ENCODE peak calls at places on chromosome 2, in six cellular contexts. One of them, this sample, is unnamed.

GRCh38 chr2:68747413-68747812 is 12.8 kb downstream of the ARHGAP25 start:
- DNase-seq in KBM-7: no peak
- DNase-seq in kidney glomerular epithelial cell: no peak
- DNase-seq in ELF-1: no peak
- DNase-seq in activated naive CD4-positive, alpha-beta T cell treated with anti-CD3 and anti-CD28 coated beads for 36 hours: no peak
- DNase-seq in cardiac fibroblast: no peak
- DNase-seq in this sample: no peak

GRCh38 chr2:109356251-109357035 is 227.4 kb downstream of the SH3RF3 start:
- DNase-seq in ELF-1: no peak
- DNase-seq in kidney glomerular epithelial cell: no peak
- DNase-seq in activated naive CD4-positive, alpha-beta T cell treated with anti-CD3 and anti-CD28 coated beads for 36 hours: no peak
- DNase-seq in KBM-7: no peak
- DNase-seq in cardiac fibroblast: no peak
- DNase-seq in this sample: no peak

GRCh38 chr2:164803772-164804466 is 37.7 kb downstream of the COBLL1 start:
- DNase-seq in activated naive CD4-positive, alpha-beta T cell treated with anti-CD3 and anti-CD28 coated beads for 36 hours: no peak
- DNase-seq in kidney glomerular epithelial cell: no peak
- DNase-seq in ELF-1: no peak
- DNase-seq in KBM-7: no peak
- DNase-seq in cardiac fibroblast: peak; percentile 15
- DNase-seq in this sample: peak; percentile 61

GRCh38 chr2:82128051-82128450 is 1823.5 kb upstream of the LRRTM1 start:
- DNase-seq in ELF-1: no peak
- DNase-seq in cardiac fibroblast: no peak
- DNase-seq in kidney glomerular epithelial cell: no peak
- DNase-seq in activated naive CD4-positive, alpha-beta T cell treated with anti-CD3 and anti-CD28 coated beads for 36 hours: no peak
- DNase-seq in KBM-7: no peak
- DNase-seq in this sample: no peak

GRCh38 chr2:109703076-109703475 is 88.9 kb downstream of the SOWAHC start:
- DNase-seq in KBM-7: no peak
- DNase-seq in kidney glomerular epithelial cell: no peak
- DNase-seq in cardiac fibroblast: peak; percentile 33
- DNase-seq in activated naive CD4-positive, alpha-beta T cell treated with anti-CD3 and anti-CD28 coated beads for 36 hours: no peak
- DNase-seq in ELF-1: no peak
- DNase-seq in this sample: no peak

GRCh38 chr2:25838152-25838756 is 40.0 kb downstream of the ASXL2 start:
- DNase-seq in ELF-1: no peak
- DNase-seq in kidney glomerular epithelial cell: no peak
- DNase-seq in activated naive CD4-positive, alpha-beta T cell treated with anti-CD3 and anti-CD28 coated beads for 36 hours: no peak
- DNase-seq in cardiac fibroblast: no peak
- DNase-seq in KBM-7: no peak
- DNase-seq in this sample: no peak

GRCh38 chr2:173148520-173148919 is 72.9 kb downstream of the MAP3K20 start:
- DNase-seq in KBM-7: peak; percentile 12
- DNase-seq in kidney glomerular epithelial cell: no peak
- DNase-seq in ELF-1: no peak
- DNase-seq in cardiac fibroblast: peak; percentile 57
- DNase-seq in activated naive CD4-positive, alpha-beta T cell treated with anti-CD3 and anti-CD28 coated beads for 36 hours: no peak
- DNase-seq in this sample: no peak

GRCh38 chr2:174337337-174338154 is 2.8 kb downstream of the SP9 start:
- DNase-seq in cardiac fibroblast: no peak
- DNase-seq in activated naive CD4-positive, alpha-beta T cell treated with anti-CD3 and anti-CD28 coated beads for 36 hours: peak; percentile 35
- DNase-seq in kidney glomerular epithelial cell: no peak
- DNase-seq in ELF-1: peak; percentile 71
- DNase-seq in KBM-7: peak; percentile 85
- DNase-seq in this sample: no peak

GRCh38 chr2:120847700-120848321 is 112.1 kb downstream of the GLI2 start:
- DNase-seq in cardiac fibroblast: no peak
- DNase-seq in activated naive CD4-positive, alpha-beta T cell treated with anti-CD3 and anti-CD28 coated beads for 36 hours: no peak
- DNase-seq in kidney glomerular epithelial cell: no peak
- DNase-seq in KBM-7: no peak
- DNase-seq in ELF-1: no peak
- DNase-seq in this sample: no peak

GRCh38 chr2:48247171-48247570 is 282.8 kb upstream of the STON1 start:
- DNase-seq in KBM-7: no peak
- DNase-seq in cardiac fibroblast: no peak
- DNase-seq in activated naive CD4-positive, alpha-beta T cell treated with anti-CD3 and anti-CD28 coated beads for 36 hours: no peak
- DNase-seq in kidney glomerular epithelial cell: no peak
- DNase-seq in ELF-1: no peak
- DNase-seq in this sample: no peak

GRCh38 chr2:160482673-160483072 is 10.9 kb downstream of the RBMS1 start:
- DNase-seq in activated naive CD4-positive, alpha-beta T cell treated with anti-CD3 and anti-CD28 coated beads for 36 hours: peak; percentile 46
- DNase-seq in kidney glomerular epithelial cell: no peak
- DNase-seq in ELF-1: no peak
- DNase-seq in cardiac fibroblast: no peak
- DNase-seq in KBM-7: no peak
- DNase-seq in this sample: no peak

GRCh38 chr2:238691596-238692491 is 156.0 kb upstream of the TWIST2 start:
- DNase-seq in cardiac fibroblast: no peak
- DNase-seq in ELF-1: no peak
- DNase-seq in KBM-7: no peak
- DNase-seq in kidney glomerular epithelial cell: no peak
- DNase-seq in activated naive CD4-positive, alpha-beta T cell treated with anti-CD3 and anti-CD28 coated beads for 36 hours: no peak
- DNase-seq in this sample: no peak

GRCh38 chr2:11180653-11181052 is 25.4 kb downstream of the SLC66A3 start:
- DNase-seq in kidney glomerular epithelial cell: no peak
- DNase-seq in KBM-7: no peak
- DNase-seq in activated naive CD4-positive, alpha-beta T cell treated with anti-CD3 and anti-CD28 coated beads for 36 hours: no peak
- DNase-seq in ELF-1: no peak
- DNase-seq in cardiac fibroblast: no peak
- DNase-seq in this sample: no peak

GRCh38 chr2:68900496-68901198 is 29.4 kb upstream of the BMP10 start:
- DNase-seq in kidney glomerular epithelial cell: no peak
- DNase-seq in KBM-7: no peak
- DNase-seq in activated naive CD4-positive, alpha-beta T cell treated with anti-CD3 and anti-CD28 coated beads for 36 hours: no peak
- DNase-seq in cardiac fibroblast: no peak
- DNase-seq in ELF-1: no peak
- DNase-seq in this sample: no peak

GRCh38 chr2:54665436-54665856 is 58.0 kb upstream of the EML6 start:
- DNase-seq in ELF-1: peak; percentile 78
- DNase-seq in cardiac fibroblast: peak; percentile 76
- DNase-seq in kidney glomerular epithelial cell: peak; percentile 20
- DNase-seq in activated naive CD4-positive, alpha-beta T cell treated with anti-CD3 and anti-CD28 coated beads for 36 hours: peak; percentile 73
- DNase-seq in KBM-7: peak; percentile 73
- DNase-seq in this sample: peak; percentile 55

GRCh38 chr2:114127372-114127771 is 237.5 kb downstream of the ACTR3 start:
- DNase-seq in kidney glomerular epithelial cell: no peak
- DNase-seq in KBM-7: no peak
- DNase-seq in activated naive CD4-positive, alpha-beta T cell treated with anti-CD3 and anti-CD28 coated beads for 36 hours: no peak
- DNase-seq in cardiac fibroblast: no peak
- DNase-seq in ELF-1: no peak
- DNase-seq in this sample: peak; percentile 32

GRCh38 chr2:212640428-212640827 is 101.8 kb upstream of the ERBB4 start:
- DNase-seq in activated naive CD4-positive, alpha-beta T cell treated with anti-CD3 and anti-CD28 coated beads for 36 hours: no peak
- DNase-seq in KBM-7: no peak
- DNase-seq in cardiac fibroblast: no peak
- DNase-seq in kidney glomerular epithelial cell: no peak
- DNase-seq in ELF-1: no peak
- DNase-seq in this sample: no peak

GRCh38 chr2:3451926-3452671 is 67.2 kb downstream of the ADI1 start:
- DNase-seq in KBM-7: no peak
- DNase-seq in kidney glomerular epithelial cell: no peak
- DNase-seq in cardiac fibroblast: no peak
- DNase-seq in activated naive CD4-positive, alpha-beta T cell treated with anti-CD3 and anti-CD28 coated beads for 36 hours: no peak
- DNase-seq in ELF-1: peak; percentile 43
- DNase-seq in this sample: no peak

GRCh38 chr2:148209598-148209997 is 188.7 kb downstream of the MBD5 start:
- DNase-seq in cardiac fibroblast: peak; percentile 2
- DNase-seq in KBM-7: peak; percentile 43
- DNase-seq in kidney glomerular epithelial cell: no peak
- DNase-seq in ELF-1: peak; percentile 21
- DNase-seq in activated naive CD4-positive, alpha-beta T cell treated with anti-CD3 and anti-CD28 coated beads for 36 hours: peak; percentile 38
- DNase-seq in this sample: peak; percentile 7

GRCh38 chr2:14292964-14293363 is 339.6 kb upstream of the LRATD1 start:
- DNase-seq in activated naive CD4-positive, alpha-beta T cell treated with anti-CD3 and anti-CD28 coated beads for 36 hours: no peak
- DNase-seq in KBM-7: no peak
- DNase-seq in kidney glomerular epithelial cell: no peak
- DNase-seq in cardiac fibroblast: no peak
- DNase-seq in ELF-1: no peak
- DNase-seq in this sample: no peak

GRCh38 chr2:74498500-74499268 is 719 bp downstream of the LBX2 start:
- DNase-seq in KBM-7: no peak
- DNase-seq in cardiac fibroblast: no peak
- DNase-seq in activated naive CD4-positive, alpha-beta T cell treated with anti-CD3 and anti-CD28 coated beads for 36 hours: peak; percentile 45
- DNase-seq in kidney glomerular epithelial cell: no peak
- DNase-seq in ELF-1: peak; percentile 89
- DNase-seq in this sample: peak; percentile 75

GRCh38 chr2:135424849-135425248 is 106.2 kb downstream of the ZRANB3 start:
- DNase-seq in cardiac fibroblast: no peak
- DNase-seq in KBM-7: no peak
- DNase-seq in kidney glomerular epithelial cell: no peak
- DNase-seq in ELF-1: no peak
- DNase-seq in activated naive CD4-positive, alpha-beta T cell treated with anti-CD3 and anti-CD28 coated beads for 36 hours: no peak
- DNase-seq in this sample: no peak

GRCh38 chr2:85468704-85469349 is 50.3 kb downstream of the SH2D6 start:
- DNase-seq in kidney glomerular epithelial cell: peak; percentile 98
- DNase-seq in activated naive CD4-positive, alpha-beta T cell treated with anti-CD3 and anti-CD28 coated beads for 36 hours: no peak
- DNase-seq in cardiac fibroblast: peak; percentile 72
- DNase-seq in KBM-7: no peak
- DNase-seq in ELF-1: peak; percentile 91
- DNase-seq in this sample: no peak

GRCh38 chr2:205494856-205495255 is 187.4 kb upstream of the NRP2 start:
- DNase-seq in activated naive CD4-positive, alpha-beta T cell treated with anti-CD3 and anti-CD28 coated beads for 36 hours: no peak
- DNase-seq in cardiac fibroblast: no peak
- DNase-seq in KBM-7: no peak
- DNase-seq in kidney glomerular epithelial cell: no peak
- DNase-seq in ELF-1: no peak
- DNase-seq in this sample: no peak

GRCh38 chr2:74735009-74735408 is 81.0 kb downstream of the SEMA4F start:
- DNase-seq in ELF-1: no peak
- DNase-seq in kidney glomerular epithelial cell: no peak
- DNase-seq in cardiac fibroblast: no peak
- DNase-seq in activated naive CD4-positive, alpha-beta T cell treated with anti-CD3 and anti-CD28 coated beads for 36 hours: no peak
- DNase-seq in KBM-7: no peak
- DNase-seq in this sample: peak; percentile 31

GRCh38 chr2:4420032-4420431 is 716.7 kb downstream of the DCDC2C start:
- DNase-seq in cardiac fibroblast: no peak
- DNase-seq in kidney glomerular epithelial cell: no peak
- DNase-seq in activated naive CD4-positive, alpha-beta T cell treated with anti-CD3 and anti-CD28 coated beads for 36 hours: no peak
- DNase-seq in KBM-7: no peak
- DNase-seq in ELF-1: no peak
- DNase-seq in this sample: no peak

GRCh38 chr2:199019898-199020507 is 437.7 kb downstream of the SATB2 start:
- DNase-seq in ELF-1: peak; percentile 16
- DNase-seq in KBM-7: peak; percentile 17
- DNase-seq in cardiac fibroblast: peak; percentile 10
- DNase-seq in kidney glomerular epithelial cell: peak; percentile 15
- DNase-seq in activated naive CD4-positive, alpha-beta T cell treated with anti-CD3 and anti-CD28 coated beads for 36 hours: no peak
- DNase-seq in this sample: peak; percentile 73

GRCh38 chr2:10305715-10306114 is 3.0 kb downstream of the HPCAL1 start:
- DNase-seq in kidney glomerular epithelial cell: no peak
- DNase-seq in activated naive CD4-positive, alpha-beta T cell treated with anti-CD3 and anti-CD28 coated beads for 36 hours: peak; percentile 77
- DNase-seq in cardiac fibroblast: no peak
- DNase-seq in ELF-1: peak; percentile 64
- DNase-seq in KBM-7: no peak
- DNase-seq in this sample: no peak

GRCh38 chr2:174752403-174753037 is 11.8 kb downstream of the CHRNA1 start:
- DNase-seq in KBM-7: no peak
- DNase-seq in ELF-1: no peak
- DNase-seq in kidney glomerular epithelial cell: peak; percentile 70
- DNase-seq in cardiac fibroblast: no peak
- DNase-seq in activated naive CD4-positive, alpha-beta T cell treated with anti-CD3 and anti-CD28 coated beads for 36 hours: peak; percentile 50
- DNase-seq in this sample: no peak

GRCh38 chr2:46825958-46826897 is 89.4 kb downstream of the MCFD2 start:
- DNase-seq in kidney glomerular epithelial cell: no peak
- DNase-seq in activated naive CD4-positive, alpha-beta T cell treated with anti-CD3 and anti-CD28 coated beads for 36 hours: no peak
- DNase-seq in KBM-7: no peak
- DNase-seq in cardiac fibroblast: peak; percentile 62
- DNase-seq in ELF-1: no peak
- DNase-seq in this sample: peak; percentile 86

GRCh38 chr2:40039543-40039942 is 260.5 kb upstream of the THUMPD2 start:
- DNase-seq in kidney glomerular epithelial cell: no peak
- DNase-seq in cardiac fibroblast: no peak
- DNase-seq in KBM-7: no peak
- DNase-seq in activated naive CD4-positive, alpha-beta T cell treated with anti-CD3 and anti-CD28 coated beads for 36 hours: no peak
- DNase-seq in ELF-1: no peak
- DNase-seq in this sample: peak; percentile 49

GRCh38 chr2:192090878-192091277 is 103.9 kb downstream of the TMEFF2 start:
- DNase-seq in cardiac fibroblast: peak; percentile 3
- DNase-seq in kidney glomerular epithelial cell: no peak
- DNase-seq in ELF-1: no peak
- DNase-seq in activated naive CD4-positive, alpha-beta T cell treated with anti-CD3 and anti-CD28 coated beads for 36 hours: no peak
- DNase-seq in KBM-7: no peak
- DNase-seq in this sample: no peak

GRCh38 chr2:105410554-105410953 is 11.7 kb upstream of the FHL2 start:
- DNase-seq in ELF-1: no peak
- DNase-seq in KBM-7: no peak
- DNase-seq in kidney glomerular epithelial cell: peak; percentile 55
- DNase-seq in cardiac fibroblast: peak; percentile 80
- DNase-seq in activated naive CD4-positive, alpha-beta T cell treated with anti-CD3 and anti-CD28 coated beads for 36 hours: no peak
- DNase-seq in this sample: no peak

GRCh38 chr2:15984367-15985255 is 44.3 kb downstream of the MYCN start:
- DNase-seq in activated naive CD4-positive, alpha-beta T cell treated with anti-CD3 and anti-CD28 coated beads for 36 hours: no peak
- DNase-seq in cardiac fibroblast: no peak
- DNase-seq in kidney glomerular epithelial cell: no peak
- DNase-seq in ELF-1: no peak
- DNase-seq in KBM-7: no peak
- DNase-seq in this sample: no peak

GRCh38 chr2:111665551-111666116 is 218.4 kb downstream of the ANAPC1 start:
- DNase-seq in kidney glomerular epithelial cell: no peak
- DNase-seq in cardiac fibroblast: no peak
- DNase-seq in activated naive CD4-positive, alpha-beta T cell treated with anti-CD3 and anti-CD28 coated beads for 36 hours: no peak
- DNase-seq in ELF-1: no peak
- DNase-seq in KBM-7: no peak
- DNase-seq in this sample: no peak